ENCODE peak calls at places on chromosomes 3 and 15, in five cellular contexts. N is endothelial cell, H is endothelial cell of umbilical vein, O is RWPE1, Z is WERI-Rb-1. F is an unnamed sample.

GRCh38 chr15:64681424-64682024 is 93.9 kb downstream of the RBPMS2 start:
- DNase-seq in N (peak), H (peak), Z (peak), O (peak), F (peak)

GRCh38 chr15:70054884-70055387 is 42.8 kb downstream of the TLE3 start:
- DNase-seq in Z (no peak), O (no peak), N (no peak), H (no peak), F (no peak)

GRCh38 chr15:50166216-50166615 is 15.8 kb upstream of the SLC27A2 start:
- DNase-seq in O (peak), Z (no peak), N (no peak), H (peak), F (no peak)

GRCh38 chr3:143640774-143641173 is 207.5 kb downstream of the SLC9A9 start:
- DNase-seq in O (no peak), Z (no peak), N (no peak), H (no peak), F (no peak)

GRCh38 chr15:52136471-52136993 is 24.0 kb upstream of the BCL2L10 start:
- DNase-seq in O (no peak), N (no peak), Z (no peak), H (peak), F (no peak)

GRCh38 chr3:119228290-119229145 is 12.2 kb downstream of the B4GALT4 start:
- DNase-seq in H (no peak), N (no peak), Z (no peak), O (no peak), F (no peak)

GRCh38 chr3:127853681-127854080 is 31.4 kb upstream of the MGLL start:
- DNase-seq in O (no peak), H (no peak), N (no peak), Z (peak), F (no peak)

GRCh38 chr3:155110996-155111901 is 31.1 kb downstream of the MME start:
- DNase-seq in H (no peak), N (no peak), Z (no peak), O (no peak), F (no peak)

GRCh38 chr15:100042558-100042957 is 299.2 kb downstream of the ADAMTS17 start:
- DNase-seq in H (no peak), O (no peak), N (no peak), Z (no peak), F (no peak)

GRCh38 chr15:75532413-75533250 is 46.5 kb downstream of the PTPN9 start:
- DNase-seq in H (peak), N (peak), O (peak), Z (peak), F (peak)
- TF ChIP-seq CTCF in H (peak), N (peak), O (no peak), Z (peak), F (peak)

DNA sequence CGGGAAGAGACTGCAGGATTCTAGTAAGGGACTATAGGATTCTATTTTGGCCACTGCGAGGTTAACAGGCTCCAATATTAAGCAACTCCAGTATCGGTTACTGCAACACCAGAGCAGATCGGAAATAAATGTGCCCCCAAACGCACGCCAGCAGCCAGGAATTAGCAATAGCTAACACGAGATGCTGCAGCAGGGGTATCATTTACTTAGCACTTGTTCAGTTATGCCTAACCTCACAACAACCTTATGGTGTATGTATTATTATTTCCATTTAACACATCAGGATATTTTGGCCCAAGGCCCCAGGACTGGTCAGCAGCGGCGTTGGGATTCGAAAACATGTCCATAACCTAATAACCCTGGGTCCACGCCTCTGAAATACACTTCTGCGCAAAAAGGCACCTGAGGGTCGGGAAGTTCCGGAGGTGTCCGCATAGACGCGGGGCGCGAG is 795 bp downstream of the PIK3CB start:
- DNase-seq in Z (peak), N (peak), H (peak), O (peak), F (no peak)
- TF ChIP-seq CTCF in Z (no peak), N (no peak), H (no peak), O (no peak), F (no peak)

GRCh38 chr3:25836579-25836978 is 46.7 kb downstream of the OXSM start:
- DNase-seq in Z (no peak), O (no peak), N (no peak), H (no peak), F (no peak)

GRCh38 chr3:25830373-25831305 is 40.7 kb downstream of the OXSM start:
- DNase-seq in O (no peak), Z (no peak), H (no peak), N (no peak), F (no peak)

GRCh38 chr3:25826510-25826909 is 36.6 kb downstream of the OXSM start:
- DNase-seq in Z (no peak), O (no peak), H (no peak), N (peak), F (no peak)

GRCh38 chr3:25834346-25834745 is 44.5 kb downstream of the OXSM start:
- DNase-seq in H (no peak), O (no peak), N (no peak), Z (no peak), F (no peak)

DNA sequence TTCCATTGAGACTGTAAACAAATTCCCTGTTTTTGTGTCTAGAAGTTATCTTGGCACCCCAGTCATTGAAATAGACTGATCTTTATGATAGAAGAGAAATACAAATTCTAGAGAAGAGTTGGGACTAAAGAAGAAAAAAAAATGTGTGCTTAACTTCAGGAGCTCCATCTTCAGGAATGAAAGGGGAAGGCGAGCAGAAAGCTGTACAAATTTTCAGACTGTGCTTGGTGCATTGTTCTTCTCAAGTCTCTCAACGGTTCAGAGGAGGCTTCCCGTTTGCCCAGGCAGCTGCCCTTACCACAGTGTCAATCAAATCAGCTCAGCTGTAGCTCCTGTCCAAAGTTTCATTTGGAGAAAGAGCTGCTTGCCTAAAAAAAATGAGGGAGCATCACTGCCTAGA is 41.7 kb downstream of the OXSM start:
- DNase-seq in H (peak), N (peak), O (no peak), Z (peak), F (no peak)
- TF ChIP-seq CTCF in H (no peak), N (peak), O (no peak), Z (peak), F (no peak)

GRCh38 chr3:20049275-20049674 is 9.0 kb downstream of the KAT2B start:
- DNase-seq in O (no peak), Z (no peak), N (no peak), H (no peak), F (no peak)
- TF ChIP-seq CTCF in O (no peak), Z (no peak), N (no peak), H (no peak), F (no peak)

GRCh38 chr15:28786521-28786920 is 61.9 kb downstream of the GOLGA6L7 start:
- DNase-seq in Z (no peak), O (no peak), H (no peak), N (no peak), F (no peak)

GRCh38 chr15:28783873-28784272 is 64.6 kb downstream of the GOLGA6L7 start:
- DNase-seq in H (no peak), O (no peak), N (no peak), Z (no peak), F (no peak)

GRCh38 chr15:28783466-28783865 is 65.0 kb downstream of the GOLGA6L7 start:
- DNase-seq in H (no peak), O (no peak), N (no peak), Z (no peak), F (no peak)
- TF ChIP-seq CTCF in H (no peak), O (no peak), N (no peak), Z (no peak), F (no peak)

GRCh38 chr3:53516339-53516738 is 21.9 kb downstream of the CACNA1D start:
- DNase-seq in N (no peak), O (no peak), Z (no peak), H (no peak), F (no peak)

GRCh38 chr3:53519047-53519717 is 24.8 kb downstream of the CACNA1D start:
- DNase-seq in N (no peak), H (no peak), O (no peak), Z (no peak), F (no peak)

GRCh38 chr3:53518495-53518981 is 24.1 kb downstream of the CACNA1D start:
- DNase-seq in H (no peak), N (no peak), O (no peak), Z (no peak), F (no peak)

GRCh38 chr3:53509494-53509893 is 15.1 kb downstream of the CACNA1D start:
- DNase-seq in N (no peak), O (no peak), H (no peak), Z (no peak), F (no peak)

DNA sequence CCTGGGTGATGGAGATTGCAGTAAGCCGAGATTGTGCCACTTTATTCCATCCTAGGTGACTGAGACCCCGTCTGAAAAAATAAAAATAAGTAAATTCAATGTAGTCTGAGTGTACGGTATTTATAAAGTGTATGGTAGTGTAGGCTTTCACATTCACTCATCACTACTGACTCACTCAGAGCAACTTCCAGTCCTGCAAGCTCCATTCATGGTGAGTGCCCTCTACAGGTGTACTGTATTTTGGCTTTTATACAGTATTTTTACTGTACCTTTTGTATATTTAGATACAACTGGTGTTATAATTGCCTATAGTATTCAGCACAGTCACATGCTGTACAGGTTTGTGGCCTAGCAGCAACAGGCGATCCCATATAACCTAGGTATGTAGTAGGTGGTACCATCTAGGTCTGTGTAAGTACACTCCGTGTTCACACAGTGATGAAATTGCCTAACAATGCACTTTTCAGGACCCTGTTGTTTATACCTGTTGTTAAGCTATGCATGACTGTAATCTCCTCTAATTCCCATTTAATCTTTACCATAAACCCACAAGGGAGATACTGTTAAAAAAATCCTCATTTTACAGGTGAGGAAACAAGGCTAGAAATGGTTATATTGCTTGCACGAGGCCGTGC is 19.3 kb downstream of the CACNA1D start:
- DNase-seq in O (no peak), H (no peak), Z (no peak), N (no peak), F (peak)
- TF ChIP-seq CTCF in O (no peak), H (no peak), Z (no peak), N (no peak), F (peak)

DNA sequence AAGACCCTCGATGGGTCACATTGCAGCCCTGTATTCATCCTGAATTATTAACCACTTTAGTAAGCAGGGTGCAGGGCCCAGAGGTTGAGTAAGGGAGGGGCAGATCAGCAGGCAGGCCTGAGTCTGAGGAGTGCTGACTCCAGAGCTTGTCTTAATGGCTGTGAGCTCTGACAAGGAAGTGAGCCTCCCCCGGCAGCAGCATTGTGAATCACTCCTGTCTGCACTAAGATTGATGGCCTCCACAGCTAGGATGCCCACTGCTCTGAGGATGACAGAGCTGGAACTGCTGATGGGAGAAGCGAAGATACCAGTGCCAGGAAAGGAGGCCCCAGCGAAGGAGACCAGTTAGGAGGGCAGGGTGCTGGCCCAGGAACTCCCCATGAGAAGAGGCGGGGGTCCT is 46.5 kb upstream of the CCDC174 start:
- DNase-seq in H (peak), O (peak), N (no peak), Z (no peak), F (peak)
- TF ChIP-seq CTCF in H (no peak), O (no peak), N (no peak), Z (no peak), F (no peak)

F was measured in Calu3.